ENCODE peak calls at places on chromosomes 12 and 14, in seven cellular contexts. W is sigmoid colon, H is GM12892, O is testis, Q is heart left ventricle, J is transverse colon, N is body of pancreas. I is an unnamed sample.

GRCh38 chr14:85468815-85469214 is 61.1 kb upstream of the FLRT2 start:
- DNase-seq in W (no peak), H (no peak), O (no peak), Q (no peak), J (no peak), N (no peak), I (no peak)

GRCh38 chr12:117025481-117026151 is 73.6 kb downstream of the TESC start:
- DNase-seq in W (peak), H (peak), O (peak), Q (peak), J (peak), N (peak), I (no peak)

GRCh38 chr12:68224613-68225285 is 861 bp downstream of the IL26 start:
- DNase-seq in W (no peak), H (no peak), O (no peak), Q (no peak), J (no peak), N (no peak), I (no peak)

GRCh38 chr12:59372971-59373370 is 222.9 kb upstream of the SLC16A7 start:
- DNase-seq in W (no peak), H (no peak), O (peak), Q (no peak), J (no peak), N (no peak), I (no peak)

GRCh38 chr14:22106700-22107697 is 433.4 kb upstream of the OR4E1 start:
- DNase-seq in W (no peak), H (no peak), O (no peak), Q (no peak), J (no peak), N (no peak), I (no peak)

GRCh38 chr12:104998423-104999346 is 12.6 kb downstream of the NOPCHAP1 start:
- DNase-seq in W (peak), H (no peak), O (no peak), Q (no peak), J (peak), N (peak), I (no peak)

GRCh38 chr14:103163199-103163598 is 39.9 kb downstream of the TNFAIP2 start:
- DNase-seq in W (no peak), H (no peak), O (no peak), Q (no peak), J (no peak), N (no peak), I (no peak)

GRCh38 chr12:38269897-38270296 is 46.7 kb upstream of the ALG10B start:
- DNase-seq in W (no peak), H (no peak), O (no peak), Q (no peak), J (no peak), N (no peak), I (no peak)

DNA sequence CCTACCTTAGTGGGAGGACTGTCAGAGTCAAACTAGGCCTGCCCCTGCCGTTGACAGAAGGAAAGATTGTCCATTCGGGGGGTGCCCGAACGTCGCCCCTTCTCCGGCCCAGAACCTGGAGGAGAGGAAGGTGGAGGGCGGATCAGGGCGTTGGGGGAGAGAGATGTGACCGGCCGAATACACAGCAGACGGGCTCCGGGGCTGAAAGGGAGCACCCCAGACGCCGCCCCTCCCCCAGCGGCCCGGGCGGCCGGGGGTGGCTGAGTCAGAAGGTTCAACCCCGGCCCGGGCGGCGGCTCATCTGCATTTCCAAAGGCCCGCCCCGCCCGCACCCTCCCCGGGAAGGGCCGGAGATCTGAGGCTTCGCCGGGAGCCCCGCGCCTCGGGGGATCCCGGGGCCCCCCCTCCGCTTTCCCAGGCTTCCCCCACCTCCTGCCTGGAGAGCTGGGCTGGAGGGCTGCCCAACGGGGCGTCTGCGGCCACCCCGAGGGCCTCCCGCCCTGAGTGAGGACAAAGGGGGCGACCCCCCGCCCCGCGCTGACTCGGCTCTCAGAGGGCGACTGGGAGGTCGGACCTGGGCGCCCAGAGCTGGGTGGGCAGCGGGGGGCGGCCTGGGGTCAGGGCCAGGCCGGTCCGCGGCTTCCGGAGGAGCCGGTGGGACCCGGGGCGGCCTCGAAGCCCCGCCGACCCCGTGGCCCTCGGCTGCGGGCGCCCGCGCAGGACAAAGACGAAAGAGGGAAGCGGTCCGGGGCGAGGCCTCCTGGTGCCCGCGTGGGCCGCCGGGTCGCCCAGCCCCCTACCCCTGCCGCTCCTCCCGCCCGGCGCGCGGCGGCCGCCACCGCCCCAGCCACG is 3.7 kb upstream of the SETD1B start:
- DNase-seq in W (peak), H (peak), O (peak), Q (peak), J (peak), N (peak), I (peak)
- TF ChIP-seq POLR2A in W (peak), H (peak), O (no peak), Q (peak), J (peak), N (peak), I (no peak)

GRCh38 chr12:62469704-62470103 is 3.1 kb downstream of the MON2 start:
- DNase-seq in W (no peak), H (no peak), O (no peak), Q (no peak), J (no peak), N (no peak), I (no peak)

GRCh38 chr12:62466018-62466595 is 519 bp upstream of the MON2 start:
- DNase-seq in W (peak), H (no peak), O (peak), Q (peak), J (peak), N (no peak), I (no peak)

GRCh38 chr12:62468394-62468793 is 1.8 kb downstream of the MON2 start:
- DNase-seq in W (no peak), H (no peak), O (no peak), Q (no peak), J (no peak), N (no peak), I (no peak)

GRCh38 chr12:62468935-62469334 is 2.3 kb downstream of the MON2 start:
- DNase-seq in W (no peak), H (no peak), O (no peak), Q (no peak), J (no peak), N (no peak), I (no peak)

DNA sequence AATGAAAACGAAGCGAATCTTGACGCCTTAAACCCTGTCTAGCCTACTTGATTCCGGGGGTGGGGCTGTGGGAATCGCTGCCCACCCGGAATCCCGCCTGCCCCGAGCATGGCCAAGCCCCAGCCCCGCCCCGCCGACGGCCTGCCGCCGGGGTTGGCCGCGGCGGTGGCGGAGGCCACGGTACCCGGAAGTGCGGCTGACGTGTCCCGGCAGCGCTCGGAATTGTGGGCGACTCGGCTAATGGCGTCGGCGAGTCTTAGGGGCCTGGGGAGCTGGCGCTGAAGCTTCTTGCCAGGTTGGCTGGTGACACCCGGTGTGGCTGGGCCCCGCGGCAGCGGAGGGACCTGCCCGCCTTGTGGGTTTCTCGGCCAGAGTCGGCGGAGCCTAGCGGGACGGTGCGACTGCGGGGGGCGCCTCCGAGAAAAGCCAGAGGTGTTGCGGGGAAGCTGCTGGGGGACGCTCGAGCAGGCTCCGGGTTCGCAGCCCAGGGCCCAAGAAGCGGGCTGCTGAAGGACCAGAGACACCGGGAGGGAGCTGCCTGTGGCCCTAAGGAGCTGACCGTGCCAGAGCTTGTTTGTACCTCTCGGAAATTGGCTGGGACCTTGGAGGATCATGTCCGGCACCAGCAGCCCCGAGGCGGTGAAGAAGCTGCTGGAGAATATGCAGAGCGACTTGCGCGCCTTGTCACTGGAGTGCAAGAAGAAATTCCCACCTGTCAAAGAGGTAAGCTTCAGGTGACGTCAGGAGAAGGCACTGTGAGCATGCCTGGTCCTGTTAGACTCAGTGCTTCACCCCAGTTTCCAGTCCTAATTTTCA is at the start of gene MON2:
- DNase-seq in W (peak), H (peak), O (peak), Q (peak), J (peak), N (peak), I (peak)
- TF ChIP-seq POLR2A in W (peak), H (peak), O (no peak), Q (no peak), J (peak), N (peak), I (no peak)

GRCh38 chr14:65303185-65303901 is 109.2 kb upstream of the FUT8 start:
- DNase-seq in W (no peak), H (no peak), O (no peak), Q (no peak), J (no peak), N (no peak), I (no peak)
- TF ChIP-seq POLR2A in W (no peak), H (no peak), O (no peak), Q (no peak), J (no peak), N (no peak), I (no peak)

GRCh38 chr12:46363582-46364299 is 8.8 kb downstream of the SLC38A2 start:
- DNase-seq in W (no peak), H (no peak), O (no peak), Q (no peak), J (no peak), N (no peak), I (no peak)

GRCh38 chr12:46365951-46366379 is 6.6 kb downstream of the SLC38A2 start:
- DNase-seq in W (no peak), H (no peak), O (no peak), Q (no peak), J (no peak), N (no peak), I (no peak)

GRCh38 chr12:46364300-46364696 is 8.3 kb downstream of the SLC38A2 start:
- DNase-seq in W (no peak), H (no peak), O (no peak), Q (no peak), J (no peak), N (no peak), I (no peak)

GRCh38 chr12:46366771-46367170 is 5.8 kb downstream of the SLC38A2 start:
- DNase-seq in W (no peak), H (no peak), O (no peak), Q (no peak), J (no peak), N (no peak), I (no peak)

GRCh38 chr12:46364777-46365580 is 7.6 kb downstream of the SLC38A2 start:
- DNase-seq in W (peak), H (no peak), O (peak), Q (peak), J (peak), N (peak), I (no peak)
- TF ChIP-seq POLR2A in W (no peak), H (no peak), O (no peak), Q (no peak), J (no peak), N (no peak), I (no peak)

DNA sequence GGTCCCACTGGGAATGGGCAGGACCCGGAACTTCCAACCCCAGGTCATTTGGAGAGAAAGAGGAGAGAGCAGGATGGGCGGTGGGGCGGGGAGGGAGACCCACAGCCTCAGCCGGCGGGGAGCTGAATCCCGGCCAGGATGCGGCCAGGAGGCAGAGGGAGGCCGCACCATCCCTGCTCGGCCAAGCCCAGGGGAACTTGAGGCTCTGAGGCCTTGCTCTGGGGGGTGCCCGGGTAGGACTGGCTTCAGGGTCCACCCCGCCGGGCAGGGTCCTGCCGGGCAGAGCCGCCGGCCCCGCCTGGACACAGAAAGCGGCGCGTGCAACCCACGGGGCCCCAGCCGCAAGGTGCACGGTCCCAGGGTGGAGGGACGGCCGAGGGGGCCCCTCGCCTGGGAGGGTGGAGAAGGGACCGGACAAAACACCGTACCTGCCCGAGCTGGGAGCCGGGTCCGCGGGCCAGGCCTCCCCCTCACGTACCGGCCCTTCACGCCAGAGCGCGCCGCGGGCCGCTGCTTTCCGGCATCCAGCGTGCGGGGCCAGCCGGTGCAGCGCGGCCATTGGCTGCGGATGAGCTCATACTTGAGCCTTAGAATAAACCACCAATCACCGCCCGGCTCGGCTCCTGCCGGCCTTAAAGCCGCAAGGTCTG is at the start of gene RPS6KL1:
- DNase-seq in W (peak), H (peak), O (peak), Q (peak), J (peak), N (peak), I (no peak)
- TF ChIP-seq POLR2A in W (no peak), H (no peak), O (no peak), Q (no peak), J (no peak), N (peak), I (no peak)

GRCh38 chr14:72894323-72894622 is 372 bp upstream of the DPF3 start:
- DNase-seq in W (no peak), H (no peak), O (no peak), Q (no peak), J (no peak), N (no peak), I (no peak)

GRCh38 chr14:72892879-72893635 is 844 bp downstream of the DPF3 start:
- DNase-seq in W (no peak), H (no peak), O (peak), Q (peak), J (peak), N (peak), I (no peak)

GRCh38 chr14:72892103-72892878 is 1.6 kb downstream of the DPF3 start:
- DNase-seq in W (no peak), H (no peak), O (peak), Q (no peak), J (peak), N (peak), I (no peak)

GRCh38 chr14:72894623-72895378 is 900 bp upstream of the DPF3 start:
- DNase-seq in W (no peak), H (no peak), O (peak), Q (peak), J (peak), N (peak), I (no peak)

DNA sequence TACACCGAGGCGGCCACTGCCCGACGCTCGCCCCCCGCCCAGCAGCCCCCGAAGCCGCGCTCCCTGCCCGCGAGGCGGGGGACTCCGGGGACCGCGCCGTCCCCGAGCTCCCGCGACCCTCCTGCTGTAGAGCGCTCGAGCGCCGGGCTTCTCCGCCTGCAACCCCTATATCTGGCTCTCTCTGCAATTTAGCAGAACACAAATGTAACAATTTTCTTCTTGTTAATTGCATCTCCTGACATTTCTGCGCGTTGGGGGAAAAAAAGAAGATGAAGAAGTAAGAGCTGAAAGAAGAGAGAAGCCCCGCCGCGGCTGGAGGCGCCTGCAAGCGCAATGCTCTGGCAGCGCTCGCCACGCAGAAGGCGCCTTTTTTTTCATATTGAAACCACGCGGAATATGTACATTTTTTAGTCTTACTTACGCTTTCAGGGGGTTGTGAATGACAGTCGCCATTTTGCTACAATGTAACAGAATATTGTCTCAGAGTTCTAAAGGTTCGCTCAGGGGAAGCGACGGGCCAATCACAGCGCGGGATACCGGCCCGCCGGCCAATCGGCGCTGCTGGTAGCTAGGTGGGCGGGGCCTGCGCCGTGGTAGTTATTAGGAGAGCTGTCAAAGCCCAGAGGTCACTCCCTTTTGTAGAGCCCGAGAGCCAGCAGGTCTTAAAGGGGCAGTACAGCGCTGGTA is at the start of gene DPF3:
- DNase-seq in W (peak), H (peak), O (peak), Q (peak), J (peak), N (peak), I (peak)
- TF ChIP-seq POLR2A in W (no peak), H (peak), O (no peak), Q (no peak), J (no peak), N (peak), I (peak)

DNA sequence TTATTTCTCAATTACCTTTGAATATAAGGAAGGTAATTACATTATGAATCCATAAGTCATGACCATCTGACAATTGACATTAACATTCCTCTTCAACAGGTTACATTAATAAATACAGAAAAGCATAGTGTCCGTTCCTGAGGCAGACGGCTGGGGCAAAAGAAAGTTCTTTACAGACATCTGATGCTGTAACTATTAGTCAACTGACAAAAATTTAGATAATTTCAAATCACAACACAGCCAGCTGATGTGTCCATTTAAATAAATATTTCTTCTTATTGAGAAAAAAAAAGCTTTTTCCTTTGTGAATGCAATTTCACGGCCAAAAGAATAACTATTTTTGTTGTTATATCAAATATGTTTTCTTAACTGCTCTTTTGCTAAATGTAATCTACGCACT is 9.2 kb upstream of the PYROXD1 start:
- DNase-seq in W (no peak), H (no peak), O (no peak), Q (no peak), J (no peak), N (no peak), I (no peak)
- TF ChIP-seq POLR2A in W (no peak), H (no peak), O (no peak), Q (no peak), J (no peak), N (no peak), I (no peak)

GRCh38 chr12:25053021-25053271 is 104.0 kb upstream of the BCAT1 start:
- DNase-seq in W (no peak), H (no peak), O (no peak), Q (no peak), J (no peak), N (no peak), I (no peak)

GRCh38 chr12:25054076-25054782 is 105.3 kb upstream of the BCAT1 start:
- DNase-seq in W (no peak), H (no peak), O (no peak), Q (no peak), J (no peak), N (no peak), I (no peak)

GRCh38 chr12:25051171-25051570 is 102.3 kb upstream of the BCAT1 start:
- DNase-seq in W (no peak), H (no peak), O (no peak), Q (no peak), J (no peak), N (no peak), I (no peak)

GRCh38 chr12:25051583-25052190 is 102.8 kb upstream of the BCAT1 start:
- DNase-seq in W (no peak), H (peak), O (no peak), Q (no peak), J (peak), N (no peak), I (no peak)

GRCh38 chr12:25052191-25053020 is 103.5 kb upstream of the BCAT1 start:
- DNase-seq in W (no peak), H (no peak), O (no peak), Q (peak), J (peak), N (peak), I (no peak)
- TF ChIP-seq POLR2A in W (no peak), H (peak), O (no peak), Q (no peak), J (peak), N (peak), I (no peak)

GRCh38 chr14:91350813-91351507 is 66.7 kb downstream of the CCDC88C start:
- DNase-seq in W (no peak), H (no peak), O (no peak), Q (no peak), J (no peak), N (no peak), I (no peak)
- TF ChIP-seq POLR2A in W (no peak), H (no peak), O (no peak), Q (no peak), J (no peak), N (no peak), I (no peak)

GRCh38 chr12:6534914-6535696 is 788 bp downstream of the GAPDH start:
- DNase-seq in W (peak), H (peak), O (peak), Q (peak), J (peak), N (peak), I (no peak)
- TF ChIP-seq POLR2A in W (no peak), H (peak), O (no peak), Q (no peak), J (no peak), N (no peak), I (peak)

I was measured in esophagus squamous epithelium.